ENCODE peak calls at places on chromosomes 2 and 18, in nine cellular contexts. Z is OCI-LY7; T is left lung; K is kidney; L is aorta; J is CD8-positive, alpha-beta memory T cell; M is transverse colon; O is upper lobe of right lung; P is colonic mucosa. N is an unnamed sample.
A peak's percentile ranks its signal among the peaks of the same experiment; 100 is the strongest.

GRCh38 chr2:205682239-205683021 is at the start of gene NRP2:
- DNase-seq in M (peak; percentile 81), T (peak; percentile 92), K (peak; percentile 94), L (peak; percentile 91), Z (peak; percentile 77), J (no peak), P (peak; percentile 79), O (peak; percentile 91), N (peak; percentile 85)

GRCh38 chr2:173056705-173057368 is 18.8 kb upstream of the MAP3K20 start:
- DNase-seq in K (no peak), J (no peak), T (no peak), L (no peak), P (no peak), Z (no peak), M (no peak), O (no peak), N (no peak)

GRCh38 chr18:49162226-49162848 is 211.6 kb upstream of the SMAD7 start:
- DNase-seq in Z (peak; percentile 61), M (no peak), J (no peak), P (no peak), T (no peak), K (no peak), O (no peak), L (no peak), N (no peak)

GRCh38 chr2:178858896-178859628 is 51.8 kb upstream of the TTN start:
- DNase-seq in O (no peak), P (no peak), Z (no peak), L (no peak), K (no peak), T (no peak), M (no peak), J (no peak), N (no peak)

GRCh38 chr2:179562330-179562885 is 297.8 kb upstream of the SESTD1 start:
- DNase-seq in O (no peak), K (no peak), T (no peak), P (no peak), Z (no peak), L (no peak), J (no peak), M (no peak), N (no peak)

GRCh38 chr2:37784071-37784758 is 112.8 kb upstream of the CDC42EP3 start:
- DNase-seq in M (no peak), T (no peak), L (no peak), K (no peak), J (no peak), O (no peak), Z (no peak), P (no peak), N (no peak)

GRCh38 chr2:72271276-72271614 is 123.6 kb upstream of the CYP26B1 start:
- DNase-seq in P (no peak), T (no peak), O (no peak), K (no peak), L (no peak), M (no peak), J (no peak), Z (no peak), N (no peak)

GRCh38 chr18:22705328-22705727 is 227.8 kb upstream of the RBBP8 start:
- DNase-seq in T (no peak), Z (no peak), J (no peak), K (no peak), M (no peak), P (no peak), L (no peak), O (no peak), N (no peak)

GRCh38 chr2:216792222-216793001 is 67.5 kb downstream of the TNP1 start:
- DNase-seq in J (no peak), Z (no peak), O (no peak), L (peak; percentile 86), M (no peak), K (peak; percentile 91), P (peak; percentile 28), T (no peak), N (peak; percentile 79)

GRCh38 chr18:55319517-55319905 is 268.5 kb downstream of the TCF4 start:
- DNase-seq in M (no peak), T (no peak), O (no peak), K (no peak), L (no peak), J (no peak), Z (no peak), P (no peak), N (no peak)

GRCh38 chr2:41782306-41783158 is 265.3 kb upstream of the PKDCC start:
- DNase-seq in O (no peak), J (peak; percentile 17), K (no peak), M (peak; percentile 10), L (no peak), P (peak; percentile 24), T (no peak), Z (peak; percentile 39), N (no peak)

GRCh38 chr2:163613155-163613554 is 122.7 kb downstream of the FIGN start:
- DNase-seq in K (no peak), J (no peak), P (no peak), T (no peak), Z (no peak), O (no peak), L (no peak), M (no peak), N (no peak)

GRCh38 chr2:150259746-150260145 is 227.7 kb downstream of the RND3 start:
- DNase-seq in M (no peak), Z (no peak), T (no peak), P (no peak), O (no peak), K (no peak), L (no peak), J (no peak), N (no peak)

GRCh38 chr2:43707255-43707654 is 31.0 kb upstream of the C1GALT1C1L start:
- DNase-seq in T (no peak), L (no peak), O (no peak), P (no peak), Z (no peak), J (no peak), M (peak; percentile 43), K (no peak), N (peak; percentile 78)

GRCh38 chr2:232328038-232328435 is 50.5 kb upstream of the ALPP start:
- DNase-seq in O (no peak), T (no peak), P (no peak), Z (peak; percentile 51), K (peak; percentile 41), M (no peak), L (peak; percentile 40), J (no peak), N (no peak)

GRCh38 chr2:232329716-232330067 is 48.9 kb upstream of the ALPP start:
- DNase-seq in Z (no peak), T (peak; percentile 65), L (no peak), O (peak; percentile 54), P (no peak), M (no peak), K (peak; percentile 66), J (no peak), N (no peak)

GRCh38 chr2:232328516-232329460 is 49.8 kb upstream of the ALPP start:
- DNase-seq in M (no peak), J (no peak), T (peak; percentile 37), L (peak; percentile 61), K (peak; percentile 57), P (no peak), Z (no peak), O (peak; percentile 49), N (no peak)

GRCh38 chr2:232331071-232331470 is 47.5 kb upstream of the ALPP start:
- DNase-seq in P (no peak), Z (no peak), J (no peak), L (peak; percentile 46), K (peak; percentile 89), T (peak; percentile 74), M (no peak), O (peak; percentile 69), N (peak; percentile 92)

GRCh38 chr2:232330068-232330999 is 48.2 kb upstream of the ALPP start:
- DNase-seq in Z (no peak), J (no peak), L (peak; percentile 64), P (no peak), K (peak; percentile 64), O (peak; percentile 53), T (peak; percentile 72), M (no peak), N (no peak)
- H3K4me1 ChIP-seq in Z (peaks cover 14% of the 10 kb centered on the region), J (peaks cover 7% of the 10 kb centered on the region), L (no peaks in the 10 kb centered on the region), P (no peaks in the 10 kb centered on the region), K (no peaks in the 10 kb centered on the region), O (no peaks in the 10 kb centered on the region), T (peaks cover 3% of the 10 kb centered on the region), M (no peaks in the 10 kb centered on the region), N (no peaks in the 10 kb centered on the region)

GRCh38 chr2:74551942-74552913 is 1.5 kb downstream of the LOXL3 start:
- DNase-seq in P (no peak), O (no peak), Z (no peak), M (no peak), J (no peak), L (no peak), K (no peak), T (no peak), N (no peak)
- H3K4me1 ChIP-seq in P (no peaks in the 10 kb centered on the region), O (peaks cover 19% of the 10 kb centered on the region), Z (peaks cover 13% of the 10 kb centered on the region), M (peaks cover 14% of the 10 kb centered on the region), J (peaks cover 20% of the 10 kb centered on the region), L (no peaks in the 10 kb centered on the region), K (no peaks in the 10 kb centered on the region), T (peaks cover 57% of the 10 kb centered on the region), N (no peaks in the 10 kb centered on the region)

GRCh38 chr2:128310094-128310716 is 8.5 kb downstream of the HS6ST1 start:
- DNase-seq in M (no peak), J (no peak), L (peak; percentile 70), Z (no peak), T (peak; percentile 68), K (peak; percentile 73), O (peak; percentile 60), P (peak; percentile 14), N (no peak)
- H3K4me1 ChIP-seq in M (peaks cover 27% of the 10 kb centered on the region), J (no peaks in the 10 kb centered on the region), L (no peaks in the 10 kb centered on the region), Z (peaks cover 12% of the 10 kb centered on the region), T (peaks cover 55% of the 10 kb centered on the region), K (peaks cover 27% of the 10 kb centered on the region), O (peaks cover 57% of the 10 kb centered on the region), P (peaks cover 7% of the 10 kb centered on the region), N (peaks cover 11% of the 10 kb centered on the region)

GRCh38 chr2:218402911-218403411 is 3.3 kb downstream of the CTDSP1 start:
- DNase-seq in Z (no peak), J (no peak), O (peak; percentile 66), M (no peak), L (no peak), P (no peak), K (peak; percentile 82), T (no peak), N (peak; percentile 68)

GRCh38 chr2:218400930-218401833 is 1.5 kb downstream of the CTDSP1 start:
- DNase-seq in L (no peak), T (peak; percentile 87), J (no peak), M (peak; percentile 66), P (peak; percentile 74), K (peak; percentile 89), Z (no peak), O (peak; percentile 81), N (peak; percentile 77)

GRCh38 chr2:218400167-218400929 is 680 bp downstream of the CTDSP1 start:
- DNase-seq in K (peak; percentile 92), P (peak; percentile 57), L (peak; percentile 87), M (peak; percentile 61), Z (peak; percentile 46), T (peak; percentile 90), J (peak; percentile 37), O (peak; percentile 84), N (peak; percentile 85)

GRCh38 chr2:218402491-218402901 is 2.8 kb downstream of the CTDSP1 start:
- DNase-seq in L (no peak), T (no peak), M (no peak), K (peak; percentile 75), J (no peak), Z (no peak), P (no peak), O (no peak), N (peak; percentile 70)

GRCh38 chr2:218401834-218402370 is 2.2 kb downstream of the CTDSP1 start:
- DNase-seq in L (no peak), T (no peak), O (peak; percentile 68), P (no peak), M (no peak), K (peak; percentile 81), Z (no peak), J (no peak), N (no peak)
- H3K4me1 ChIP-seq in L (no peaks in the 10 kb centered on the region), T (peaks cover 78% of the 10 kb centered on the region), O (peaks cover 41% of the 10 kb centered on the region), P (peaks cover 17% of the 10 kb centered on the region), M (peaks cover 48% of the 10 kb centered on the region), K (peaks cover 22% of the 10 kb centered on the region), Z (peaks cover 66% of the 10 kb centered on the region), J (peaks cover 38% of the 10 kb centered on the region), N (peaks cover 3% of the 10 kb centered on the region)